ENCODE peak calls at places on chromosomes 16 and 17, in six cellular contexts. C is uterus, W is pancreas, Y is colonic mucosa, H is adrenal gland, L is sigmoid colon. X is an unnamed sample.
A peak's percentile ranks its signal among the peaks of the same experiment; 100 is the strongest.

GRCh38 chr17:81577278-81578000 is 25.3 kb upstream of the FAAP100 start:
- DNase-seq in L (no peak), C (peak; percentile 55), H (no peak), W (no peak), Y (no peak), X (no peak)

GRCh38 chr17:39069114-39069756 is 82.2 kb downstream of the PLXDC1 start:
- DNase-seq in H (peak; percentile 41), L (no peak), Y (no peak), C (no peak), W (peak; percentile 32), X (no peak)

GRCh38 chr16:57637424-57637823 is 9.0 kb downstream of the ADGRG1 start:
- DNase-seq in H (no peak), C (peak; percentile 58), L (peak; percentile 72), Y (no peak), W (no peak), X (no peak)

GRCh38 chr17:69732272-69732671 is 317.8 kb downstream of the MAP2K6 start:
- DNase-seq in W (no peak), L (no peak), H (no peak), C (no peak), Y (no peak), X (no peak)

GRCh38 chr16:81873843-81874752 is 95.0 kb downstream of the PLCG2 start:
- DNase-seq in L (no peak), Y (peak; percentile 51), H (peak; percentile 71), W (peak; percentile 58), C (peak; percentile 52), X (peak; percentile 7)

GRCh38 chr16:56842133-56842532 is 22.9 kb upstream of the SLC12A3 start:
- DNase-seq in W (no peak), H (no peak), C (no peak), L (no peak), Y (no peak), X (no peak)

GRCh38 chr17:63171428-63172205 is 205.6 kb downstream of the TANC2 start:
- DNase-seq in W (no peak), Y (no peak), C (no peak), L (no peak), H (no peak), X (peak; percentile 77)

GRCh38 chr17:69761767-69762321 is 313.2 kb upstream of the KCNJ16 start:
- DNase-seq in C (no peak), Y (no peak), H (no peak), W (no peak), L (no peak), X (peak; percentile 99)

GRCh38 chr17:19533718-19534561 is at the start of gene SLC47A1:
- DNase-seq in H (no peak), C (peak; percentile 35), L (no peak), Y (no peak), W (no peak), X (no peak)

GRCh38 chr17:59260724-59261123 is 40.4 kb downstream of the GDPD1 start:
- DNase-seq in H (no peak), W (no peak), Y (no peak), L (no peak), C (no peak), X (no peak)

GRCh38 chr16:89770367-89770766 is 46.1 kb downstream of the FANCA start:
- DNase-seq in C (no peak), H (no peak), Y (no peak), L (no peak), W (no peak), X (no peak)

DNA sequence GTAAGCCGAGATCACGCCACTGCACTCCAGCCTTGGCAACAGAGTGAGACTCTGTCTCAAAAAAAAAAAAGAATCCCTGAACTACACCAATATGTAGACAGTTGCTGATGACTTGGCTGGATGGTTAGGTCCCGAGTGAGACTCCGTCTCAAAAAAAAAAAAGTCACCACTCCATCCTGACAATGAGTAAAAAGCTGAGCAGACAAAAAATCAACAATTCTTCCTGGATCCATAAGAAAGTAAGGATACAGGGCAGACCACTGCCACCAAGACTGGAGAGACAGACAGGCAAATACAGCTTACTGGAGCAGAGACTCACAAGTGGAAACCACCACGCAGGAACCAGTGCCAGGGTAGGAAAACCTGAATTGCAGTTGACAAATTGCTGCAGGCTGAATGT is 67.1 kb upstream of the ERCC4 start:
- DNase-seq in W (no peak), L (no peak), C (no peak), H (no peak), Y (no peak), X (no peak)
- H3K27ac ChIP-seq in W (no peak overlapping the region), L (no peak overlapping the region), C (no peak overlapping the region), H (no peak overlapping the region), Y (no peak overlapping the region), X (no peak overlapping the region)

GRCh38 chr17:21208352-21208751 is 5.6 kb downstream of the TMEM11 start:
- DNase-seq in C (no peak), W (no peak), L (no peak), H (no peak), Y (no peak), X (no peak)
- H3K36me3 ChIP-seq in C (no peaks in the 10 kb centered on the region), W (no peaks in the 10 kb centered on the region), L (peaks cover 4% of the 10 kb centered on the region), H (no peaks in the 10 kb centered on the region), Y (no peaks in the 10 kb centered on the region), X (peaks cover 42% of the 10 kb centered on the region)

DNA sequence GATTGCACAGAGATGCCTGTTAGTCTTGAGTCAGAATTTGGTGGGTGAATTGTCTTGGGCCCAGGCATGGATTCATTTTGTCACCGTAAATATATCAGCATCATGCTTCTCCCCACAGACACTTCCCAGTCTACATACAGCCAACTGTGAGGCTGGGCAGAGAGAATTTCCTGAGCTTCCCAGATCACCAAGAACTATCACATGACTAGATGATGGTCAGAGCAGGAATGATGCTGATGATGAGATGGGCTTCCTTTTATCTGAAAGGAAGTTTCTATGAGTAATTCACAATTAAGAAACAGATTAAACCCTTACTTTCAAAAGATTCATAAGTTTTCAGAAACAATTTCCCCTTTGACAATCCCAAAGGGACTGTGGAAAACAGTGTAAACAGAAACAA is 323 bp upstream of the KRTAP9-9 start:
- DNase-seq in Y (no peak), L (no peak), C (no peak), W (no peak), H (no peak), X (no peak)
- H3K27me3 ChIP-seq in Y (no peaks in the 10 kb centered on the region), L (peaks cover 19% of the 10 kb centered on the region), C (no peaks in the 10 kb centered on the region), W (no peaks in the 10 kb centered on the region), H (peaks cover 18% of the 10 kb centered on the region), X (peaks cover 16% of the 10 kb centered on the region)

DNA sequence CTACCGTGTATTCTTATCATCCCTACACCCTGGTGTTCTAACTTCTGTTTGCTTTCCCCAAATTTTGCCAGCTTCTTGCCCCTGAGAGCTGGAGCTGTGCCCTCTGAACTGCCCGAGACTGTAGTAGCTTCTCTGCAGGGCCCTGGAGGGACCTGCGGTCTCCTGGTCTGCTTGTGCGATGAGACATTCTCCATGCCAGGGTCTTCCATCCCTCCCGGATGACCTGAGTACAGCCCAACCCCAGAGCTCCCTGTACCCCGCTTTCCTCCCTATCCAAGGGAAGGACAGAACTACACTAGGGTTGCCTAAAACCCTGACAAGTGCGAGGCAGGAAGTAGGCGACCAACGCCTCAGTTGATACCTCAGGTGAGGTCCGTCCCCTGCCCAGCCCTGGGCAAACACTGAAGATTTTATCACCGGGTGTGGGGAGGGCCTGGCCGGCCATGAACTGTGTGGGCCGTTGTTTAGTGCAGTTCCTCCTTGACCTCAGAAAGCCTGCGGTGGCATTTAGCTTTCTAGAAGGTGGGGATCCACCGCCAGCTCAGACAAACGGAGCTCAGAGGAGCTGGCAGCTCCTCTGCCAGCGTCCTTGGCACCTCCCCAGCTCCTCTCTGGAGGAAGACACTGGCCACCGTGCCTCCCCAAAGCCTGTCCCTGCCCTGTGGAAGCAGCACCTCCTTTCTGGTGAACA is 13.7 kb downstream of the CANT1 start:
- DNase-seq in W (peak; percentile 30), Y (peak; percentile 92), H (peak; percentile 82), L (peak; percentile 72), C (peak; percentile 15), X (peak; percentile 36)
- H3K27ac ChIP-seq in W (no peak overlapping the region), Y (peak overlapping the region; percentile 87), H (peak overlapping the region; percentile 79), L (peak overlapping the region; percentile 27), C (no peak overlapping the region), X (no peak overlapping the region)

GRCh38 chr16:67636713-67637112 is 8.2 kb upstream of the CARMIL2 start:
- DNase-seq in W (no peak), Y (no peak), C (no peak), L (no peak), H (no peak), X (no peak)

GRCh38 chr16:67628216-67628615 is 16.7 kb upstream of the CARMIL2 start:
- DNase-seq in Y (no peak), W (no peak), C (no peak), L (no peak), H (no peak), X (no peak)

GRCh38 chr16:67637625-67638024 is 7.3 kb upstream of the CARMIL2 start:
- DNase-seq in C (no peak), H (no peak), Y (no peak), W (no peak), L (no peak), X (no peak)

GRCh38 chr16:67632415-67633172 is 12.3 kb upstream of the CARMIL2 start:
- DNase-seq in H (no peak), L (peak; percentile 33), C (no peak), Y (no peak), W (no peak), X (no peak)
- H3K36me3 ChIP-seq in H (no peaks in the 10 kb centered on the region), L (peaks cover 37% of the 10 kb centered on the region), C (no peaks in the 10 kb centered on the region), Y (peaks cover 13% of the 10 kb centered on the region), W (peaks cover 3% of the 10 kb centered on the region), X (peaks cover 80% of the 10 kb centered on the region)

DNA sequence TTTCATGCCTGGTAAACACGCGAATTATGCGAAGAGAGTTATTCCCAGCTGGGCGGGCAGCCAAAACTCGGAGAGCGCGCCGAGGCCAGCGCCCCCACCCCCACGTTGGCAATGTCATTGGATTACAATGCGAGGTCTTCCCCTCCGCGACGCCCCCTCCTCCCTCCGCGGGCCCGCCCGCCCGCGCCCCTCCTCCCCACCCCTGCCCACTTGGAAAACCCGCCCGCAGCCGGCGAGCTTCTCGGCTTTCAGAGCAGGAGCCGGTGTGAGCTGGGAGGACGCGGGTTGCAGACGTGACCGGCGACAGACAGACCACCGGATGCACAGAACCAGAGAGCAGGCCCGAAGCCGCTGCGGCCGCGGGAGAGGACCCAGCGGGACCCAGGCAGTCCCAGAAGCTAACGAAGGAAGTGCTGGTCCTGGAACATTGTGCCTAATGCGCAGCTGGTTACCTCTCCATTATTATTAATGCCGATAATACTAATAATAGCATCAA is 4.0 kb downstream of the NOG start:
- DNase-seq in C (no peak), Y (no peak), W (no peak), H (no peak), L (no peak), X (peak; percentile 66)
- H3K27me3 ChIP-seq in C (peaks cover 24% of the 10 kb centered on the region), Y (peaks cover 49% of the 10 kb centered on the region), W (no peaks in the 10 kb centered on the region), H (peaks cover 42% of the 10 kb centered on the region), L (peaks cover 87% of the 10 kb centered on the region), X (peaks cover 18% of the 10 kb centered on the region)

X was measured in SJSA1.